ENCODE peak calls at places on chromosomes 6 and 20, in seven cellular contexts. One of them, this sample, is unnamed. For H3K4me1, the result is how much of the 10 kb centered on the place peaks cover.

GRCh38 chr20:48448601-48449384 is 379.0 kb downstream of the PREX1 start:
- DNase-seq in astrocyte: peak
- DNase-seq in neural progenitor cell: no peak
- DNase-seq in left ventricle myocardium inferior: no peak
- DNase-seq in uterus: no peak
- DNase-seq in mucosa of descending colon: no peak
- DNase-seq in pancreas: no peak
- DNase-seq in this sample: no peak

GRCh38 chr6:34696189-34696738 is 303 bp downstream of the ILRUN start:
- DNase-seq in uterus: no peak
- DNase-seq in mucosa of descending colon: no peak
- DNase-seq in left ventricle myocardium inferior: peak
- DNase-seq in pancreas: no peak
- DNase-seq in astrocyte: no peak
- DNase-seq in neural progenitor cell: no peak
- DNase-seq in this sample: peak

GRCh38 chr6:139027620-139028182 is 844 bp upstream of the ABRACL start:
- DNase-seq in mucosa of descending colon: no peak
- DNase-seq in neural progenitor cell: peak
- DNase-seq in astrocyte: peak
- DNase-seq in pancreas: no peak
- DNase-seq in uterus: no peak
- DNase-seq in left ventricle myocardium inferior: no peak
- DNase-seq in this sample: no peak

GRCh38 chr6:110181131-110182027 is 1.2 kb downstream of the CDC40 start:
- DNase-seq in astrocyte: no peak
- DNase-seq in mucosa of descending colon: no peak
- DNase-seq in left ventricle myocardium inferior: no peak
- DNase-seq in uterus: no peak
- DNase-seq in neural progenitor cell: no peak
- DNase-seq in pancreas: no peak
- DNase-seq in this sample: no peak

GRCh38 chr6:19845271-19846046 is 8.3 kb downstream of the ID4 start:
- DNase-seq in mucosa of descending colon: no peak
- DNase-seq in neural progenitor cell: no peak
- DNase-seq in uterus: no peak
- DNase-seq in left ventricle myocardium inferior: no peak
- DNase-seq in pancreas: no peak
- DNase-seq in astrocyte: peak
- DNase-seq in this sample: no peak

GRCh38 chr20:42024653-42025052 is 406.5 kb upstream of the CHD6 start:
- DNase-seq in mucosa of descending colon: no peak
- DNase-seq in astrocyte: no peak
- DNase-seq in uterus: no peak
- DNase-seq in neural progenitor cell: peak
- DNase-seq in pancreas: no peak
- DNase-seq in left ventricle myocardium inferior: no peak
- DNase-seq in this sample: no peak

GRCh38 chr6:152267967-152268845 is 369.0 kb downstream of the SYNE1 start:
- DNase-seq in pancreas: no peak
- DNase-seq in uterus: no peak
- DNase-seq in mucosa of descending colon: no peak
- DNase-seq in neural progenitor cell: peak
- DNase-seq in left ventricle myocardium inferior: no peak
- DNase-seq in astrocyte: no peak
- DNase-seq in this sample: no peak

GRCh38 chr20:63568986-63569949 is 4.8 kb downstream of the HELZ2 start:
- DNase-seq in left ventricle myocardium inferior: no peak
- DNase-seq in uterus: no peak
- DNase-seq in mucosa of descending colon: no peak
- DNase-seq in neural progenitor cell: no peak
- DNase-seq in pancreas: no peak
- DNase-seq in astrocyte: no peak
- DNase-seq in this sample: no peak

GRCh38 chr6:42137192-42137753 is 5.1 kb downstream of the C6orf132 start:
- DNase-seq in uterus: no peak
- DNase-seq in astrocyte: no peak
- DNase-seq in neural progenitor cell: no peak
- DNase-seq in mucosa of descending colon: peak
- DNase-seq in pancreas: no peak
- DNase-seq in left ventricle myocardium inferior: no peak
- DNase-seq in this sample: no peak

GRCh38 chr20:52972965-52973819 is 1.0 kb downstream of the TSHZ2 start:
- DNase-seq in uterus: peak
- DNase-seq in left ventricle myocardium inferior: peak
- DNase-seq in neural progenitor cell: peak
- DNase-seq in pancreas: peak
- DNase-seq in mucosa of descending colon: peak
- DNase-seq in astrocyte: no peak
- DNase-seq in this sample: no peak

GRCh38 chr6:125294036-125294435 is 7.7 kb downstream of the HDDC2 start:
- DNase-seq in uterus: no peak
- DNase-seq in astrocyte: no peak
- DNase-seq in neural progenitor cell: no peak
- DNase-seq in mucosa of descending colon: no peak
- DNase-seq in left ventricle myocardium inferior: no peak
- DNase-seq in pancreas: no peak
- DNase-seq in this sample: no peak

GRCh38 chr6:84403545-84403944 is 176.1 kb upstream of the CEP162 start:
- DNase-seq in left ventricle myocardium inferior: no peak
- DNase-seq in pancreas: no peak
- DNase-seq in astrocyte: no peak
- DNase-seq in neural progenitor cell: no peak
- DNase-seq in mucosa of descending colon: no peak
- DNase-seq in uterus: no peak
- DNase-seq in this sample: no peak

GRCh38 chr6:75204222-75204958 is 1.5 kb downstream of the COL12A1 start:
- DNase-seq in uterus: peak
- DNase-seq in left ventricle myocardium inferior: peak
- DNase-seq in astrocyte: peak
- DNase-seq in pancreas: peak
- DNase-seq in mucosa of descending colon: peak
- DNase-seq in neural progenitor cell: peak
- DNase-seq in this sample: peak

GRCh38 chr20:50810842-50811241 is 16.0 kb downstream of the BCAS4 start:
- DNase-seq in astrocyte: no peak
- DNase-seq in pancreas: no peak
- DNase-seq in neural progenitor cell: no peak
- DNase-seq in left ventricle myocardium inferior: no peak
- DNase-seq in uterus: no peak
- DNase-seq in mucosa of descending colon: no peak
- DNase-seq in this sample: no peak
- H3K4me1 ChIP-seq in astrocyte: under half
- H3K4me1 ChIP-seq in pancreas: under half
- H3K4me1 ChIP-seq in neural progenitor cell: under half
- H3K4me1 ChIP-seq in left ventricle myocardium inferior: under half
- H3K4me1 ChIP-seq in uterus: under half
- H3K4me1 ChIP-seq in mucosa of descending colon: under half
- H3K4me1 ChIP-seq in this sample: under half

DNA sequence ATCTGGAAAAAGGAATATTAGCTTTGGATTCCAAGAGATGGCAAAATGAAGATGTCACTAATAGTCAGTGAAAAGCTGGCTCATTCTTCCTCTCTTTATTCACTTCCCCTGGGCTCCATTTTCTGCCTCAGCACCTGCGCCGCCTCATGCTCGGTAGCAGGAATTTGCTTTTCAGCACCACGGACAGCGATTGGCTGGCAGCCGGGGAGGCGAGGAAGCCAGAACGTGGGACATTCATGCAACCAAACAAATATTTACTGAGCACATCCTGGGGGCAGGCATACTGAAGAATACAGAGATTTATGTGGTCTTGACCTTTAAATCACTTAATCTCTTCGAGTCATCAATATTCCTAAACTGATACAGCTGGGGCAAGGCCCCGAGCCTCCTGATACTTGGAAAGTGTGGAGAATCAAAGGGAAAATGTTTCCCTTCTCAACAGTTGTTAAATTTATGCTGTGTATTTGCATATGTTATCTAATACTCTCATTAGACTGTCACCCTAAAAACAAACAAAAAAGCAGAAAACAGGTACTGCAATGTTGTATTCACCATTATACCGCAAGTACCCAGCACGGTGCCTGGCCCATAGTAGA is 12.1 kb upstream of the PDYN start:
- DNase-seq in pancreas: peak
- DNase-seq in left ventricle myocardium inferior: peak
- DNase-seq in astrocyte: peak
- DNase-seq in mucosa of descending colon: no peak
- DNase-seq in uterus: peak
- DNase-seq in neural progenitor cell: peak
- DNase-seq in this sample: no peak
- TF ChIP-seq CTCF in pancreas: no peak
- TF ChIP-seq CTCF in left ventricle myocardium inferior: no peak
- TF ChIP-seq CTCF in astrocyte: no peak
- TF ChIP-seq CTCF in mucosa of descending colon: no peak
- TF ChIP-seq CTCF in uterus: no peak
- TF ChIP-seq CTCF in neural progenitor cell: no peak
- TF ChIP-seq CTCF in this sample: no peak

DNA sequence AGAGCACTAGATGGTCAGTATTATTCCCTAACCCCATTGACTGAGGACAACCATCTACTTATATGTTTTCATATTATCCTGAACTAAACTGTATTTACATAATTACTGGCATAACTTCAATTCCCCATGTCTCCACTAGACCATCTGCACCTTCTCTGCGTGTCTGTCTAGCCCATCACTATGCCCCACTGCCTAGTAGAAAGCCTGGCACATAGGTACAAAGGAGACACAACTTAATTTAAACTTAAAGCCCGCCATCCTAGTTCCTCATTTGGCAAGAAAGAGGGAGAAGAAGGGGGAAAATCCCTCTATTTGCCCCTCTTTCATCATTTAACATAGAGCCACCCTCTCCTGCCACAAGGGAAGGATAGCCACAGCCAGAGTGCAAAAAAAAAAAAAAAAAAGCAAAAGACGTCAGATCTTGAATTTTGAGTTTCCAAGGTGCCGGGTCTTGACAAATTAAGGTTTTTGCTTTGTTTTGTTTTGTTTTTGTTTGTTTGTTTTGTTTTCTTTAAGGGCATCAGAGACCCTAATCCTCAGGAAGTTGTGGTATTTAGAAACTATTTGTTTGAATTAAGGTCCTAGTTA is 1.8 kb downstream of the PKIG start:
- DNase-seq in left ventricle myocardium inferior: no peak
- DNase-seq in mucosa of descending colon: no peak
- DNase-seq in pancreas: no peak
- DNase-seq in neural progenitor cell: no peak
- DNase-seq in astrocyte: no peak
- DNase-seq in uterus: no peak
- DNase-seq in this sample: no peak
- H3K4me1 ChIP-seq in left ventricle myocardium inferior: half or more
- H3K4me1 ChIP-seq in mucosa of descending colon: under half
- H3K4me1 ChIP-seq in pancreas: under half
- H3K4me1 ChIP-seq in neural progenitor cell: under half
- H3K4me1 ChIP-seq in astrocyte: under half
- H3K4me1 ChIP-seq in uterus: under half
- H3K4me1 ChIP-seq in this sample: under half

DNA sequence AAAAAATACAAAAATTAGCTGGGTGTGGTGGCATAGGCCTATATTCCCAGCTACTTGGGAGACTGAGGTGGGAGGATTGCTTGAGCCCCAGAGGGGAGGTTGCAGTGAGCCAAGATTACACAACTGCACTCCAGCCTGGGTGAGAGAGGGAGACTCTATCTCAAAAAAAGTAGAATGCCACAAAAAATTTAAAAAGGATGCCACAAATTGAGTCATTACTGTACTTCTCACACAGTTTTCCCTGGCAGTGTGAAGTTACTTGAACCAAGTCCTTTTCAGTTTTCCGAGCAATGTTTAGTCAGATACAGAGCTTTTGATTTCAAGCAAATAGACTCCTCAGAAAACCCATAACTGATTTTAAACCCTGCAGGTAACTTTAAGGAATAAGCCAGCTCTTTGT is 53.3 kb downstream of the TNFRSF21 start:
- DNase-seq in uterus: no peak
- DNase-seq in mucosa of descending colon: no peak
- DNase-seq in pancreas: no peak
- DNase-seq in astrocyte: peak
- DNase-seq in neural progenitor cell: no peak
- DNase-seq in left ventricle myocardium inferior: no peak
- DNase-seq in this sample: no peak
- TF ChIP-seq CTCF in uterus: no peak
- TF ChIP-seq CTCF in mucosa of descending colon: no peak
- TF ChIP-seq CTCF in pancreas: no peak
- TF ChIP-seq CTCF in astrocyte: no peak
- TF ChIP-seq CTCF in neural progenitor cell: no peak
- TF ChIP-seq CTCF in left ventricle myocardium inferior: no peak
- TF ChIP-seq CTCF in this sample: no peak

DNA sequence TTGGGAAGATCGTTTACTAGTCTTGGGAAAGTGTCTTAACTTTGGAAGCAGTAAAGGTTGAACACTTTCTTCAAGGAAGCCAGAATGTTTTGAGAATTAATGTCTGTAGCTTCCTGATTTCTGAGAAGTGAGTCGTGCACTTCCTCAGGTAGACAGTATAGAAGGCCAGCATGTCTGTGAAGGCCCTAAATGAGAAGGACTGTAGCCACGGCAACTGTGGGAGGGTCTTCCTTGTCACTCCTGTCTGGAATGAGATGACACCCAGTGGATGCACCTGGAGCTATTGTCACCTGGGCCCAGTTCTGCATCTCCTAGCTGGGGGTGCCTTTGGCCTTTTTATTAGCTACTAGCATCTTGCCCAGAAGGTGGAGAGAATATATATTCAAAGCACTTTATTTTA is 8.8 kb downstream of the STX16 start:
- DNase-seq in uterus: no peak
- DNase-seq in mucosa of descending colon: no peak
- DNase-seq in left ventricle myocardium inferior: no peak
- DNase-seq in pancreas: no peak
- DNase-seq in neural progenitor cell: no peak
- DNase-seq in astrocyte: no peak
- DNase-seq in this sample: no peak
- H3K4me1 ChIP-seq in uterus: under half
- H3K4me1 ChIP-seq in mucosa of descending colon: under half
- H3K4me1 ChIP-seq in left ventricle myocardium inferior: half or more
- H3K4me1 ChIP-seq in pancreas: under half
- H3K4me1 ChIP-seq in neural progenitor cell: under half
- H3K4me1 ChIP-seq in astrocyte: under half
- H3K4me1 ChIP-seq in this sample: under half

GRCh38 chr20:49548371-49548947 is 19.5 kb downstream of the PTGIS start:
- DNase-seq in neural progenitor cell: no peak
- DNase-seq in pancreas: no peak
- DNase-seq in mucosa of descending colon: no peak
- DNase-seq in astrocyte: no peak
- DNase-seq in uterus: no peak
- DNase-seq in left ventricle myocardium inferior: no peak
- DNase-seq in this sample: peak

GRCh38 chr20:49543071-49543857 is 24.7 kb downstream of the PTGIS start:
- DNase-seq in neural progenitor cell: no peak
- DNase-seq in mucosa of descending colon: no peak
- DNase-seq in uterus: no peak
- DNase-seq in pancreas: no peak
- DNase-seq in astrocyte: no peak
- DNase-seq in left ventricle myocardium inferior: no peak
- DNase-seq in this sample: peak

GRCh38 chr20:49543858-49544437 is 24.0 kb downstream of the PTGIS start:
- DNase-seq in pancreas: no peak
- DNase-seq in left ventricle myocardium inferior: no peak
- DNase-seq in mucosa of descending colon: no peak
- DNase-seq in astrocyte: no peak
- DNase-seq in neural progenitor cell: no peak
- DNase-seq in uterus: no peak
- DNase-seq in this sample: no peak

GRCh38 chr20:49544535-49544934 is 23.4 kb downstream of the PTGIS start:
- DNase-seq in left ventricle myocardium inferior: no peak
- DNase-seq in astrocyte: no peak
- DNase-seq in uterus: no peak
- DNase-seq in mucosa of descending colon: no peak
- DNase-seq in pancreas: no peak
- DNase-seq in neural progenitor cell: no peak
- DNase-seq in this sample: no peak

GRCh38 chr20:49545572-49545971 is 22.4 kb downstream of the PTGIS start:
- DNase-seq in neural progenitor cell: no peak
- DNase-seq in astrocyte: no peak
- DNase-seq in uterus: no peak
- DNase-seq in mucosa of descending colon: no peak
- DNase-seq in pancreas: no peak
- DNase-seq in left ventricle myocardium inferior: no peak
- DNase-seq in this sample: no peak
- TF ChIP-seq CTCF in neural progenitor cell: peak
- TF ChIP-seq CTCF in astrocyte: no peak
- TF ChIP-seq CTCF in uterus: no peak
- TF ChIP-seq CTCF in mucosa of descending colon: no peak
- TF ChIP-seq CTCF in pancreas: no peak
- TF ChIP-seq CTCF in left ventricle myocardium inferior: no peak
- TF ChIP-seq CTCF in this sample: no peak